ENCODE peak calls at places on chromosomes 4 and X, in seven cellular contexts. F is PC-3, H is lower leg skin, B is suprapubic skin, P is tibial artery, R is breast epithelium, W is nephron progenitor cell. N is an unnamed sample.

GRCh38 chr4:111630705-111631104 is 514.5 kb upstream of the FAM241A start:
- DNase-seq in B (no peak), F (peak), W (no peak), P (no peak), H (no peak), R (no peak), N (no peak)

GRCh38 chrX:40303256-40304077 is 205.7 kb upstream of the BCOR start:
- DNase-seq in R (no peak), W (no peak), P (no peak), F (no peak), H (no peak), B (no peak), N (no peak)

GRCh38 chr4:110798682-110799081 is 175.8 kb upstream of the PITX2 start:
- DNase-seq in H (peak), R (no peak), B (no peak), W (no peak), F (no peak), P (no peak), N (no peak)

GRCh38 chr4:90951037-90951436 is 823.8 kb downstream of the CCSER1 start:
- DNase-seq in F (peak), R (no peak), W (no peak), H (no peak), P (no peak), B (no peak), N (no peak)

GRCh38 chr4:148056879-148057278 is 325.0 kb downstream of the ARHGAP10 start:
- DNase-seq in B (no peak), R (no peak), F (peak), W (no peak), P (peak), H (peak), N (peak)

GRCh38 chr4:56086073-56086521 is 137.4 kb downstream of the CEP135 start:
- DNase-seq in F (no peak), P (no peak), H (no peak), W (peak), R (no peak), B (no peak), N (no peak)

GRCh38 chr4:141056473-141056872 is 76.8 kb downstream of the RNF150 start:
- DNase-seq in W (no peak), F (no peak), B (no peak), H (no peak), R (no peak), P (no peak), N (no peak)

GRCh38 chr4:87298362-87298761 is 24.3 kb downstream of the HSD17B13 start:
- DNase-seq in H (no peak), W (no peak), B (no peak), P (no peak), R (no peak), F (no peak), N (no peak)

GRCh38 chr4:24857996-24858395 is 54.8 kb downstream of the CCDC149 start:
- DNase-seq in F (no peak), H (no peak), P (no peak), B (no peak), W (no peak), R (no peak), N (no peak)

GRCh38 chr4:24736066-24736465 is 59.3 kb upstream of the SOD3 start:
- DNase-seq in F (peak), P (no peak), W (no peak), B (no peak), H (no peak), R (no peak), N (peak)

GRCh38 chr4:153375303-153375702 is 30.8 kb downstream of the MND1 start:
- DNase-seq in H (no peak), B (no peak), F (no peak), P (no peak), R (no peak), W (no peak), N (no peak)

GRCh38 chr4:186067757-186068385 is 1.1 kb upstream of the TLR3 start:
- DNase-seq in F (peak), R (no peak), B (no peak), W (peak), P (peak), H (peak), N (peak)

GRCh38 chr4:121711263-121712000 is 14.7 kb upstream of the ANXA5 start:
- DNase-seq in H (peak), R (peak), W (peak), B (peak), F (peak), P (peak), N (peak)

GRCh38 chrX:45229348-45229747 is 28.7 kb upstream of the DIPK2B start:
- DNase-seq in R (no peak), P (no peak), W (no peak), F (no peak), H (no peak), B (no peak), N (no peak)

GRCh38 chr4:7167706-7168105 is 24.6 kb upstream of the SORCS2 start:
- DNase-seq in F (peak), W (no peak), H (no peak), B (no peak), R (no peak), P (no peak), N (no peak)
- TF ChIP-seq CTCF in F (no peak), W (no peak), H (no peak), B (no peak), R (no peak), P (no peak), N (no peak)

GRCh38 chr4:48779998-48780866 is at the start of gene FRYL:
- DNase-seq in F (peak), W (peak), B (peak), R (peak), H (peak), P (peak), N (peak)

GRCh38 chr4:48778431-48779094 is 1.5 kb downstream of the FRYL start:
- DNase-seq in W (no peak), P (no peak), R (no peak), B (no peak), H (no peak), F (peak), N (no peak)

GRCh38 chr4:48780867-48781219 is 764 bp upstream of the FRYL start:
- DNase-seq in F (no peak), B (no peak), H (peak), R (no peak), W (no peak), P (no peak), N (no peak)

GRCh38 chr4:48777739-48778138 is 2.3 kb downstream of the FRYL start:
- DNase-seq in R (no peak), F (peak), P (no peak), W (no peak), B (no peak), H (no peak), N (no peak)

GRCh38 chr4:48779095-48779997 is 733 bp downstream of the FRYL start:
- DNase-seq in F (peak), R (peak), P (peak), B (peak), H (peak), W (peak), N (peak)
- TF ChIP-seq CTCF in F (no peak), R (no peak), P (no peak), B (no peak), H (no peak), W (no peak), N (peak)

GRCh38 chrX:132968282-132968681 is 9.9 kb upstream of the HS6ST2 start:
- DNase-seq in W (no peak), P (no peak), R (no peak), B (no peak), H (no peak), F (no peak), N (no peak)

GRCh38 chrX:132963846-132964245 is 5.4 kb upstream of the HS6ST2 start:
- DNase-seq in R (no peak), F (no peak), H (no peak), B (no peak), P (no peak), W (no peak), N (no peak)

GRCh38 chrX:132965461-132965860 is 7.0 kb upstream of the HS6ST2 start:
- DNase-seq in W (no peak), H (no peak), R (no peak), P (no peak), B (no peak), F (no peak), N (no peak)

GRCh38 chrX:132961511-132961910 is 3.1 kb upstream of the HS6ST2 start:
- DNase-seq in H (no peak), F (peak), P (no peak), B (no peak), W (no peak), R (no peak), N (no peak)

GRCh38 chrX:132967049-132967448 is 8.6 kb upstream of the HS6ST2 start:
- DNase-seq in R (no peak), P (no peak), B (no peak), H (no peak), F (no peak), W (no peak), N (no peak)
- TF ChIP-seq CTCF in R (no peak), P (no peak), B (no peak), H (no peak), F (no peak), W (no peak), N (no peak)

GRCh38 chrX:16666541-16666940 is 16.6 kb downstream of the S100G start:
- DNase-seq in F (peak), W (no peak), P (no peak), B (no peak), H (no peak), R (no peak), N (no peak)

GRCh38 chrX:16665089-16665488 is 15.1 kb downstream of the S100G start:
- DNase-seq in P (no peak), R (no peak), W (no peak), F (no peak), B (no peak), H (no peak), N (no peak)

DNA sequence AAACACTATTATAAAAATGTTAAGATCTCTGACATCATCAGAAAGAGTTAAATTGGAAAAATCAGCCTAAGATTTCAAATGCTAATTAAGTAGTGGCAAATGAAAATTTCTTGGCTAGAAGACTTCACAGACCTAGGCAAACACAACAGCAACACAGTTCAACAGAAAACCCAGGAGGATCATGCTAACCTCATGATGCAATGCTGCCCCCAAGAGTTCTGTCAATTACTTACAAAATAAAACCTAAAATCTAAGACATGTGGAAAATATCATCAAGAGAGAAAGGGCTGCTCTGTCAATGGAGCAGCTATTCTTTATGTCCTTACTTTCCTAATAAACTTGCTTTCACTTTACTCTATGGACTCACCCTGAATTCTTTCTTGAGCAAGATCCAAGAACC is 21.0 kb downstream of the S100G start:
- DNase-seq in H (no peak), P (no peak), B (no peak), F (peak), W (peak), R (no peak), N (no peak)
- TF ChIP-seq CTCF in H (no peak), P (peak), B (no peak), F (peak), W (peak), R (no peak), N (no peak)

GRCh38 chr4:12022409-12022808 is 593.7 kb upstream of the HS3ST1 start:
- DNase-seq in W (no peak), P (no peak), H (no peak), F (no peak), R (no peak), B (no peak), N (no peak)
- TF ChIP-seq CTCF in W (no peak), P (no peak), H (no peak), F (no peak), R (no peak), B (no peak), N (no peak)

GRCh38 chrX:103464071-103464773 is 55.1 kb downstream of the RAB40A start:
- DNase-seq in P (no peak), H (no peak), F (peak), B (no peak), W (peak), R (no peak), N (no peak)
- TF ChIP-seq CTCF in P (peak), H (no peak), F (peak), B (peak), W (peak), R (no peak), N (peak)

DNA sequence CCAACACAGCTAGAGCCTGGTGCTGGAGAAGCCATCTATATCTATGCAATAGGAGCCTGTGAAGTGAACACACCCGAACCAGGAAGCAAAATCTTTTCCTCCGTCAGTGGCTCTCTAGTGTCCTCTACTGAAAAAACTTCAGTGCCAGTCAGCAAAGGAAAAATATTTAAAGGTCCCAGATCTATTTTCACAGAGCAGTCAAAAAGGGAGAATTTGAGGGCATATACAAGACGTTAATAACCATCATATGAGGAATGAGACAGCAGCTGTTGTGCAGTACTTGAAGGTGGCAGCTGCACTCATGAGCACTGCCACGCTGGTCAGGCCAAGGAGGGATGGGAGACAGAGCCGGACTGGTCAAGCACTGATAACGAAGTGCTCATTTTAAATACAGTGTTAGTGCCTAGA is 14.4 kb downstream of the MCUB start:
- DNase-seq in W (no peak), H (no peak), B (no peak), P (no peak), F (peak), R (no peak), N (no peak)
- TF ChIP-seq CTCF in W (no peak), H (no peak), B (no peak), P (no peak), F (peak), R (no peak), N (peak)

GRCh38 chr4:80184791-80185756 is 12.2 kb upstream of the PRDM8 start:
- DNase-seq in F (peak), B (no peak), H (no peak), W (no peak), R (no peak), P (no peak), N (no peak)

GRCh38 chr4:80185787-80186548 is 11.3 kb upstream of the PRDM8 start:
- DNase-seq in F (no peak), H (no peak), P (no peak), B (no peak), R (no peak), W (no peak), N (no peak)

GRCh38 chr4:80183196-80184052 is 13.9 kb upstream of the PRDM8 start:
- DNase-seq in P (no peak), H (no peak), R (no peak), F (no peak), W (no peak), B (no peak), N (peak)

GRCh38 chr4:80182237-80182866 is 15.0 kb upstream of the PRDM8 start:
- DNase-seq in W (no peak), B (no peak), H (no peak), P (no peak), R (no peak), F (no peak), N (no peak)

DNA sequence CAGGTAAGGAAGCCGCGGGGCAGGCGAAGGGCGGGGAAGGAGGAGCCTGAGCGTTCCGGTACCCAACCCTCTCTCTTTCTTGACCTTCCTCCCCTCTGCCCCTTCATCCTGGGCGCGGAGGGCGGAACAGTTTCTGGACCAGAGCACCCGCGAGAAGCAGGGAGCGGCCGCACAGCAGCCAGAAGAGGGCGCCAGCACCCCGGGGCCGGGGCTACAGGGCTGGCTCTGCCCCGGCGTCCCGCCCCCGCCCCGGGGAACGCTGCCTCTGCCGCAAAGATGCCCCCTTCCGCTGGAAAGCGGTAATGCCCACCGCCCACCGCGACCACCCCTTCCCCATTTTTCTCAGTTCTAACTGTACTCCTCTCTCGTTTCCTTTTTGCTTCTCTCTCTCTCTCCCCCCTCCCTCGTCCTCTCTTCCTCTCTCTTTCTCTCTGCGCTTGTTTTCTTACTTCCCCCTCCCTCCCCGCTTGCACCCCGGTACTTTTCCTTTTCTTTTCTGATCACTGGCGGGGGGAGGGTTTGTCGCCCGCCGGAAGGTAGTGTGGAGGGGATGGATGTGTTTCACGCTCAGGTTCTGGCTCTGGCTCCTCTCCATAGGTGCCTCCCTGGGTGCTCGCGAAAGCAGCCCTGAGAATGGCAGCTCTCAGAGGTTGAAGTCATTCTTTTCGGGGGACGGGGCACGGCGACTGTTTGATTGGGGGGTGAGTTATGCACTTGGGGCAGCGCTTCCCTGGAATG is 13.1 kb upstream of the PRDM8 start:
- DNase-seq in B (peak), P (peak), F (peak), H (peak), W (peak), R (no peak), N (peak)
- TF ChIP-seq CTCF in B (peak), P (peak), F (peak), H (no peak), W (peak), R (peak), N (peak)

GRCh38 chrX:2732076-2732475 is 19.8 kb upstream of the XG start:
- DNase-seq in R (no peak), P (no peak), W (no peak), F (no peak), H (no peak), B (no peak), N (no peak)
- TF ChIP-seq CTCF in R (no peak), P (no peak), W (no peak), F (no peak), H (no peak), B (no peak), N (no peak)

N was measured in lower lobe of right lung.